ENCODE peak calls at places on chromosomes 1 and 21, in ten cellular contexts. C is GM23338, X is left ventricle myocardium inferior, L is body of pancreas, P is IMR-90, M is Peyer's patch, W is GM06990, Q is AG04449, B is lung, K is epithelial cell of esophagus. H is an unnamed sample.

GRCh38 chr21:46355161-46356004 is 31.4 kb downstream of the PCNT start:
- DNase-seq in M (no peak), B (no peak), C (no peak), Q (no peak), X (no peak), K (no peak), L (no peak), P (no peak), W (no peak), H (no peak)

GRCh38 chr1:193558491-193559028 is 372.1 kb upstream of the B3GALT2 start:
- DNase-seq in Q (peak), X (no peak), K (peak), B (peak), W (no peak), M (no peak), P (peak), L (no peak), C (no peak), H (peak)

GRCh38 chr1:13228343-13228781 is 2.4 kb upstream of the PRAMEF18 start:
- DNase-seq in C (peak), P (no peak), M (no peak), Q (no peak), L (peak), W (no peak), K (no peak), B (peak), X (no peak), H (no peak)

GRCh38 chr1:3442331-3442730 is 12.1 kb upstream of the ARHGEF16 start:
- DNase-seq in P (no peak), M (peak), L (no peak), W (no peak), B (no peak), K (no peak), C (no peak), Q (no peak), X (no peak), H (no peak)

GRCh38 chr1:246004281-246004680 is 502.8 kb downstream of the SMYD3 start:
- DNase-seq in B (no peak), W (no peak), C (no peak), X (no peak), P (no peak), Q (no peak), K (no peak), L (no peak), M (no peak), H (no peak)

GRCh38 chr21:29228306-29228705 is 70.4 kb upstream of the BACH1 start:
- DNase-seq in K (no peak), M (no peak), L (no peak), Q (no peak), W (no peak), P (no peak), B (no peak), X (no peak), C (no peak), H (no peak)

GRCh38 chr1:46611691-46612221 is 4.9 kb downstream of the MOB3C start:
- DNase-seq in P (no peak), C (no peak), W (no peak), X (no peak), M (no peak), Q (no peak), B (no peak), L (peak), K (peak), H (peak)

GRCh38 chr1:51534447-51534846 is 15.4 kb upstream of the EPS15 start:
- DNase-seq in M (no peak), C (no peak), L (no peak), K (no peak), X (no peak), B (no peak), P (no peak), Q (no peak), W (no peak), H (no peak)

GRCh38 chr1:155858805-155859233 is 548 bp upstream of the SYT11 start:
- DNase-seq in P (no peak), K (peak), B (no peak), Q (no peak), C (no peak), X (peak), L (no peak), M (no peak), W (no peak), H (peak)

GRCh38 chr1:208748766-208749165 is 504.6 kb upstream of the PLXNA2 start:
- DNase-seq in P (no peak), Q (no peak), W (no peak), C (no peak), X (no peak), K (no peak), B (no peak), M (no peak), L (no peak), H (no peak)

GRCh38 chr1:234746798-234747196 is 136.8 kb upstream of the IRF2BP2 start:
- DNase-seq in K (peak), L (no peak), M (no peak), C (no peak), Q (no peak), X (no peak), W (no peak), P (no peak), B (no peak), H (no peak)

GRCh38 chr1:112852276-112852675 is 103.7 kb downstream of the SLC16A1 start:
- DNase-seq in W (no peak), X (no peak), Q (no peak), P (no peak), B (no peak), K (no peak), L (no peak), C (no peak), M (no peak), H (no peak)

GRCh38 chr1:10773376-10773775 is 23.1 kb downstream of the CASZ1 start:
- DNase-seq in M (no peak), C (no peak), L (no peak), K (no peak), W (no peak), Q (no peak), X (peak), P (no peak), B (no peak), H (no peak)

GRCh38 chr1:9275567-9276034 is 17.1 kb upstream of the SPSB1 start:
- DNase-seq in M (peak), B (peak), W (peak), C (no peak), Q (no peak), K (peak), P (peak), X (no peak), L (no peak), H (peak)

GRCh38 chr1:219518168-219518905 is 94.6 kb downstream of the ZC3H11B start:
- DNase-seq in X (no peak), M (no peak), P (peak), B (no peak), W (no peak), C (no peak), Q (peak), L (no peak), K (peak), H (peak)

GRCh38 chr1:216700779-216701178 is 22.4 kb downstream of the ESRRG start:
- DNase-seq in K (peak), X (no peak), W (peak), M (no peak), P (peak), Q (no peak), C (no peak), L (no peak), B (no peak), H (no peak)

GRCh38 chr1:50105430-50105829 is 3.3 kb upstream of the ELAVL4 start:
- DNase-seq in P (no peak), M (no peak), X (no peak), B (no peak), W (no peak), C (peak), L (no peak), Q (no peak), K (no peak), H (no peak)

GRCh38 chr1:227939791-227940771 is 7.7 kb downstream of the WNT9A start:
- DNase-seq in L (peak), W (no peak), M (peak), Q (no peak), P (no peak), K (no peak), C (no peak), B (no peak), X (no peak), H (no peak)

GRCh38 chr1:113758631-113759340 is 500 bp downstream of the PHTF1 start:
- DNase-seq in Q (no peak), X (peak), W (peak), B (peak), K (peak), L (peak), P (peak), C (peak), M (peak), H (peak)

GRCh38 chr1:30478288-30478687 is 245.1 kb downstream of the MATN1 start:
- DNase-seq in K (no peak), X (no peak), P (no peak), Q (no peak), B (no peak), C (no peak), M (peak), W (no peak), L (no peak), H (no peak)

GRCh38 chr1:58739851-58740466 is 40.1 kb upstream of the MYSM1 start:
- DNase-seq in B (no peak), C (peak), P (peak), L (no peak), K (peak), Q (no peak), M (no peak), W (no peak), X (no peak), H (peak)

GRCh38 chr1:209688746-209689234 is 13.6 kb downstream of the G0S2 start:
- DNase-seq in B (no peak), W (no peak), X (no peak), P (peak), Q (no peak), K (peak), L (no peak), M (no peak), C (no peak), H (no peak)

GRCh38 chr1:85502625-85503083 is 37.7 kb upstream of the DDAH1 start:
- DNase-seq in Q (no peak), M (peak), B (peak), L (peak), P (peak), C (peak), X (no peak), W (no peak), K (peak), H (peak)

GRCh38 chr1:206495011-206495461 is 12.3 kb upstream of the RASSF5 start:
- DNase-seq in L (no peak), P (no peak), B (no peak), Q (no peak), X (no peak), K (no peak), W (no peak), M (no peak), C (no peak), H (no peak)

GRCh38 chr1:169102567-169102966 is 3.9 kb upstream of the ATP1B1 start:
- DNase-seq in P (peak), Q (peak), K (peak), M (peak), L (peak), X (no peak), C (no peak), B (peak), W (no peak), H (peak)

GRCh38 chr1:46072975-46073374 is 59.5 kb downstream of the PIK3R3 start:
- DNase-seq in Q (no peak), M (no peak), B (no peak), X (no peak), C (no peak), P (no peak), W (no peak), K (peak), L (no peak), H (no peak)

GRCh38 chr1:43946244-43947060 is at the start of gene IPO13:
- DNase-seq in C (peak), B (peak), K (peak), L (peak), W (peak), P (peak), Q (peak), X (peak), M (peak), H (peak)

GRCh38 chr1:43945898-43946243 is 879 bp upstream of the IPO13 start:
- DNase-seq in L (peak), K (no peak), B (no peak), Q (no peak), W (no peak), P (no peak), M (no peak), X (no peak), C (no peak), H (no peak)

GRCh38 chr1:43947061-43947889 is 525 bp downstream of the IPO13 start:
- DNase-seq in K (no peak), P (no peak), B (no peak), W (no peak), M (no peak), C (no peak), L (peak), Q (no peak), X (peak), H (no peak)

GRCh38 chr1:43949663-43950062 is 2.9 kb downstream of the IPO13 start:
- DNase-seq in B (no peak), C (no peak), K (no peak), X (peak), P (no peak), M (no peak), W (no peak), L (no peak), Q (no peak), H (no peak)

GRCh38 chr1:43947890-43948437 is 1.2 kb downstream of the IPO13 start:
- DNase-seq in M (no peak), C (no peak), L (no peak), B (no peak), X (no peak), P (no peak), Q (no peak), W (no peak), K (no peak), H (peak)
- H3K4me3 ChIP-seq in M (peak), C (peak), L (no peak), B (peak), X (peak), P (peak), Q (peak), W (peak), K (peak), H (peak)

GRCh38 chr1:40630488-40631223 is 34.8 kb downstream of the RIMS3 start:
- DNase-seq in Q (no peak), W (no peak), X (no peak), K (peak), C (peak), P (peak), L (peak), M (peak), B (no peak), H (no peak)
- TF ChIP-seq CTCF in Q (peak), W (peak), X (peak), K (peak), C (peak), P (peak), L (peak), M (peak), B (peak), H (peak)

DNA sequence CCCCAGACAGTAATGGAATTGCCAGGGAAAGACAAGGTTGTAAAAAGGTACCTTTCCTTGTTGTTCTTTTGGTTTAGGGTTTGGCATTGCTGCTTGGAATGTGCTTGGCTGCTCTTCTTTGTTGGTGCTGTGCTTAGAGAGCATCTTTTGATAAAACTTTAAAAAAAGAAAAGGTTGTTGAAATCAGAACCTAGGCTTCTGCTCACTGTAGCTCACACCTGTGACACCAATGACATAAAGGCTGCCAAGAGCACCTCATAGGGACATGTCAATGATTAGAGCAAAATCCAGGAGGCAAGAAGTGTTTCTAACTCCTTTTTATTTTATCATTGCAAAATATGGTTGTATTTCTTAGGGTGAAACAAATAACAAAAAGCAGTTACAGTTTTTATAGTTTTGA is 28.9 kb downstream of the CLEC20A start:
- DNase-seq in Q (no peak), P (no peak), B (no peak), X (no peak), M (no peak), C (no peak), K (no peak), L (no peak), W (no peak), H (no peak)
- H3K4me3 ChIP-seq in Q (no peak), P (no peak), B (no peak), X (no peak), M (no peak), C (no peak), K (no peak), L (no peak), W (no peak), H (no peak)

GRCh38 chr1:20152599-20152930 is 13.4 kb downstream of the PLA2G2F start:
- DNase-seq in B (no peak), K (no peak), X (no peak), W (no peak), M (no peak), P (no peak), Q (no peak), C (no peak), L (no peak), H (no peak)
- TF ChIP-seq CTCF in B (no peak), K (no peak), X (no peak), W (no peak), M (no peak), P (no peak), Q (no peak), C (no peak), L (no peak), H (no peak)

GRCh38 chr1:68332041-68332440 is 99.7 kb upstream of the WLS start:
- DNase-seq in W (no peak), L (no peak), C (no peak), Q (no peak), X (no peak), B (no peak), M (no peak), K (no peak), P (peak), H (peak)
- H3K4me3 ChIP-seq in W (no peak), L (no peak), C (no peak), Q (no peak), X (no peak), B (no peak), M (no peak), K (no peak), P (no peak), H (no peak)

DNA sequence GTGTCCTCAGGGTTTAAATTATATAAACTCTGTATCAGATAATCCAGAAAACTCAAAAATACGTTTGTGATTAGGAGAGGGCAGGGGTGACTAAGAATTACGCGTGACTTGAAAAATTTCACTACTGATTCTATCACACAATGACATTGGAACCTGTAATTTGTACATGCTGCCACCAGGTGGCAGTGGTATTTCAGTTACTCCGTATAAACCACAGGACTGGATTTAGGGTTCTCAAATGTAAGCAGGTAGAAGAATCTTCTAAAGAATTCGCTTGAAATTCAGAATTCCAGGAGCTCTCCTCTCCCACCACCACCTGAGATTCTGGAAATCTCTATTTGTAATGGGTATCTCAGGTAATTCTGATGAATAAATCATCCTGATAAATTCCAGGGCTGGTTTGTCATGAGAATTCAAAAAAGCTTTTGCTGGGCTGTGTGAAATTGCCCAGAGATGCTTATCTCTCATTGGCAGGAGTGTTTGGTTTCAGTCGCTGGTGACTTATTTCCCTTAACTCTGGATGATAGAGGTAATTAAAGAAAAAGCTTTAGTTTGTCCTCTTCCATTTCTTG is 1.7 kb upstream of the KRTAP7-1 start:
- DNase-seq in B (no peak), P (no peak), K (peak), Q (no peak), C (peak), L (peak), M (no peak), W (no peak), X (no peak), H (peak)
- TF ChIP-seq CTCF in B (no peak), P (peak), K (peak), Q (peak), C (peak), L (peak), M (peak), W (peak), X (peak), H (peak)

H was measured in foreskin fibroblast.